ENCODE peak calls at places on chromosome 13, in seven cellular contexts. M is DND-41, K is thoracic aorta, X is BJ, L is kidney, J is cardiac muscle cell, D is IMR-90. E is an unnamed sample.

GRCh38 chr13:72839831-72840426 is 58.0 kb downstream of the PIBF1 start:
- DNase-seq in X (no peak), K (no peak), D (peak), M (peak), J (peak), L (no peak), E (peak)

GRCh38 chr13:54261856-54262255 is 1233.2 kb downstream of the OLFM4 start:
- DNase-seq in J (no peak), D (no peak), L (no peak), K (no peak), X (no peak), M (no peak), E (no peak)

GRCh38 chr13:40072663-40073120 is 417.2 kb downstream of the COG6 start:
- DNase-seq in X (no peak), K (no peak), J (no peak), D (no peak), M (no peak), L (no peak), E (no peak)

GRCh38 chr13:97367427-97367826 is 66.5 kb upstream of the RAP2A start:
- DNase-seq in M (peak), X (peak), K (no peak), D (peak), J (peak), L (peak), E (no peak)

GRCh38 chr13:43804461-43805070 is 17.8 kb upstream of the ENOX1 start:
- DNase-seq in X (no peak), J (peak), D (peak), K (no peak), L (no peak), M (no peak), E (peak)

GRCh38 chr13:98423417-98423816 is 153.5 kb downstream of the STK24 start:
- DNase-seq in J (no peak), K (no peak), D (no peak), X (no peak), L (no peak), M (no peak), E (no peak)

GRCh38 chr13:106530209-106530906 is 5.1 kb downstream of the EFNB2 start:
- DNase-seq in K (no peak), X (no peak), D (no peak), J (no peak), L (no peak), M (no peak), E (no peak)

GRCh38 chr13:29771247-29771646 is 79.2 kb downstream of the UBL3 start:
- DNase-seq in D (peak), X (no peak), M (no peak), K (no peak), J (peak), L (no peak), E (no peak)

GRCh38 chr13:99895999-99896695 is 75.4 kb downstream of the ZIC5 start:
- DNase-seq in D (no peak), K (no peak), M (no peak), L (no peak), X (no peak), J (no peak), E (no peak)

GRCh38 chr13:42722883-42723539 is 58.4 kb upstream of the FAM216B start:
- DNase-seq in X (no peak), J (no peak), D (no peak), K (no peak), L (no peak), M (no peak), E (no peak)

GRCh38 chr13:86725105-86725504 is 925.9 kb upstream of the SLITRK6 start:
- DNase-seq in L (no peak), K (no peak), X (no peak), M (no peak), D (no peak), J (no peak), E (no peak)

GRCh38 chr13:106523566-106523965 is 11.9 kb downstream of the EFNB2 start:
- DNase-seq in M (no peak), J (peak), X (no peak), L (no peak), D (no peak), K (no peak), E (peak)

GRCh38 chr13:50123862-50124535 is 108.8 kb downstream of the KCNRG start:
- DNase-seq in M (peak), K (peak), D (peak), L (peak), J (peak), X (peak), E (no peak)

GRCh38 chr13:50124536-50125305 is 109.5 kb downstream of the KCNRG start:
- DNase-seq in M (no peak), J (peak), D (peak), L (no peak), X (peak), K (peak), E (peak)

GRCh38 chr13:50123515-50123861 is 108.2 kb downstream of the KCNRG start:
- DNase-seq in D (no peak), X (no peak), L (no peak), M (no peak), K (no peak), J (no peak), E (no peak)

GRCh38 chr13:50123002-50123401 is 107.8 kb downstream of the KCNRG start:
- DNase-seq in K (no peak), L (no peak), M (no peak), X (no peak), D (no peak), J (no peak), E (no peak)

DNA sequence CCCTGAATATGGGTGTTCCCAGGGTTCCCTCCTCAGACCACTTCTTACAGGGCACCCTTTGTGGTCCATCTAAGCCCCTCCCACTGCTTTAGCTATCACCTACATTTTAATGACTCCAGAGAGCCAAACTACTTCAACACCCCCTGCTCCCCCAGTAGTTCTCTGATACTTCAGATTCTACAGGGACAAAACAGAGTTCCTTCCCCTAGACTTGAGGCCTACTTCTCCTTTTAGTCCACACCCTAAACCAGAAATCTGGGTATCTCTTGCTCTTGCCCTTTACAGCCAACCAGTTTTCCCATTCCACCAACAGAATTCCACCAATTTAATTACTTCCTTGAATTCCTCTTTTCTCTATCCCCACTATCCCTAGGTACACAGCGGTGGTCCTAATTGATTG is 107.2 kb downstream of the KCNRG start:
- DNase-seq in L (no peak), X (no peak), J (no peak), K (no peak), M (no peak), D (no peak), E (no peak)
- H3K4me3 ChIP-seq in L (no peak), X (no peak), J (no peak), K (no peak), M (no peak), D (no peak), E (no peak)

GRCh38 chr13:51644649-51645048 is 60.4 kb downstream of the WDFY2 start:
- DNase-seq in J (peak), L (no peak), M (no peak), X (no peak), K (no peak), D (peak), E (no peak)

GRCh38 chr13:51646041-51646670 is 61.9 kb downstream of the WDFY2 start:
- DNase-seq in L (no peak), M (no peak), J (no peak), K (no peak), D (no peak), X (no peak), E (no peak)

GRCh38 chr13:51647067-51647466 is 62.8 kb downstream of the WDFY2 start:
- DNase-seq in K (no peak), X (no peak), D (no peak), J (no peak), L (no peak), M (no peak), E (no peak)

GRCh38 chr13:51643882-51644281 is 59.6 kb downstream of the WDFY2 start:
- DNase-seq in M (no peak), D (peak), K (no peak), J (peak), L (no peak), X (peak), E (no peak)

DNA sequence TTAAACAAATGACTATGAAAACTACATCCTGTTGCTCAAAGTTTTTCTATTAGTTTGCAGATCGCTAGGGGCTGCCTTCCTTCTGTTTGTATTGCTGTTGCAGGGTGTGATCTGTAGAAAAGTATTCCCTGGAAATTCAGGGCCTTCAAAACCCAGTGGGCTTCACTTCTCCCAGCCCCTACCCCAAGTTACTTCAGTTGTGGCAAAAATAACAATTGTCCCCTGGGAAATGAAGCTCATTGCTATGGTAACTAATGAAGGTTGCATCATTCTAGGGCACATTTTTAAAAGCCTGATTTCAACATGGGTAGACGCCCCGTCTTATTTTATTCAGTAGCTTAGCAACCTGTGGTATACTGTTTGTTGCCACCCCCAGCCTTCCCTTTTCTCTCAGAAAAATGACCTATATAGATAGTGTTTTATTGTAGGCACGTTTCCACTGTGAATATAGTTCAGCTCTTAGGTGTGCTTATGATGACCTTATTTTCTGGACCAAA is 60.9 kb downstream of the WDFY2 start:
- DNase-seq in J (peak), X (peak), K (no peak), M (peak), D (peak), L (no peak), E (no peak)
- TF ChIP-seq CTCF in J (no peak), X (no peak), K (no peak), M (no peak), D (no peak), L (no peak), E (no peak)

GRCh38 chr13:27476943-27477681 is 26.7 kb upstream of the MTIF3 start:
- DNase-seq in M (no peak), J (peak), X (no peak), L (no peak), D (peak), K (no peak), E (no peak)
- H3K4me3 ChIP-seq in M (no peak), J (no peak), X (no peak), L (no peak), D (no peak), K (no peak), E (no peak)

GRCh38 chr13:68806125-68806524 is 1301.5 kb upstream of the ATXN8OS start:
- DNase-seq in D (no peak), L (no peak), J (no peak), M (no peak), X (no peak), K (no peak), E (no peak)

GRCh38 chr13:68813397-68813796 is 1294.2 kb upstream of the ATXN8OS start:
- DNase-seq in J (no peak), D (no peak), M (no peak), X (no peak), L (no peak), K (no peak), E (no peak)

GRCh38 chr13:68808456-68808855 is 1299.2 kb upstream of the ATXN8OS start:
- DNase-seq in J (no peak), K (no peak), M (no peak), X (no peak), D (no peak), L (no peak), E (no peak)

DNA sequence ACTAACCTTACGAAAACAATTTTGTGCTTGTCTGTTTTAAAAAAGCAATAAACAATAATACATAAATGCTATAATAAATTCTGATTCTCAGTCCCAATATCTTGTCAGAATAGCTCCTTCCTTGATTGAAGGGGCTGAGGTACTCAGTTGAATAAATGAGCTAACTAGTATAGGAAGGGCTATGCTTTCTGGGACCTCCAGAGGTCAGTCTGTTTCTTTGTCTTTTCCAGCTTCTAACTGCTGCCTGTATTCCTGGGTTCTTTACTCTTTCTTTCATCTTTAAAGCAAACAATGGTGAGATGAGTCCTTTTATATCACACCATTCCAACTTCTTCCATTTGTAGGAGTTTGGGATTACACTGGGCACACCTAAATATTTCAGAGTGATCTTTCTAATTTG is 1297.0 kb upstream of the ATXN8OS start:
- DNase-seq in K (no peak), D (no peak), L (no peak), J (no peak), M (no peak), X (no peak), E (peak)
- TF ChIP-seq CTCF in K (no peak), D (no peak), L (no peak), J (no peak), M (peak), X (no peak), E (peak)

GRCh38 chr13:75904012-75904411 is 267.9 kb downstream of the LMO7 start:
- DNase-seq in L (no peak), D (no peak), M (no peak), X (no peak), K (no peak), J (no peak), E (no peak)

GRCh38 chr13:75910591-75910990 is 274.5 kb downstream of the LMO7 start:
- DNase-seq in J (no peak), M (no peak), D (no peak), K (no peak), L (no peak), X (no peak), E (no peak)

GRCh38 chr13:75906315-75906714 is 270.2 kb downstream of the LMO7 start:
- DNase-seq in J (no peak), X (no peak), L (no peak), D (no peak), K (no peak), M (no peak), E (no peak)

GRCh38 chr13:75907044-75907443 is 270.9 kb downstream of the LMO7 start:
- DNase-seq in J (no peak), K (no peak), X (no peak), D (no peak), M (no peak), L (no peak), E (no peak)

GRCh38 chr13:75908137-75908536 is 272.0 kb downstream of the LMO7 start:
- DNase-seq in J (no peak), M (no peak), K (no peak), D (no peak), L (no peak), X (no peak), E (no peak)
- H3K4me3 ChIP-seq in J (no peak), M (no peak), K (no peak), D (no peak), L (no peak), X (no peak), E (no peak)

DNA sequence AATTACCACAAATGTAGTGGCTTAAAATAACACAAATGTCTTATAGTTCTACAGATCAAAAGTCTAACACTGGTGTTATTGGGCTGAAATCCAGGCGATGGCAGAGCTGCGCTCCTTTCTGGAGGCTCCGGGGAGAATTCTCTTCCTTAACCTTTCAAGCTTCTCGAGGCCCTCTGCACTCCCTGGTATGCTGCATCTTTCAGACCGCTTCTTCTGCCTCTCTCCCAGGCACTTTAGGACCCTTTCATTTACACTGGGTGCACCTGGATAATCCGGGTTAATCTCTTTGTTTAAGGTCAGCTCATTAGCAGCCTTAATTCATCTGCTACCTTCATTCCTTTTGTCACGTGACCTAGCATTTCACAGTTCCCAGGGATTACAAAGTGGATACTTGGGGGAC is 211.3 kb upstream of the RFC3 start:
- DNase-seq in D (no peak), M (no peak), X (no peak), L (no peak), J (peak), K (no peak), E (no peak)
- TF ChIP-seq CTCF in D (no peak), M (no peak), X (peak), L (no peak), J (peak), K (no peak), E (no peak)

GRCh38 chr13:83879431-83880171 is 2.7 kb downstream of the SLITRK1 start:
- DNase-seq in K (no peak), X (no peak), J (peak), M (no peak), L (no peak), D (no peak), E (no peak)
- H3K4me3 ChIP-seq in K (peak), X (peak), J (no peak), M (no peak), L (peak), D (peak), E (no peak)

DNA sequence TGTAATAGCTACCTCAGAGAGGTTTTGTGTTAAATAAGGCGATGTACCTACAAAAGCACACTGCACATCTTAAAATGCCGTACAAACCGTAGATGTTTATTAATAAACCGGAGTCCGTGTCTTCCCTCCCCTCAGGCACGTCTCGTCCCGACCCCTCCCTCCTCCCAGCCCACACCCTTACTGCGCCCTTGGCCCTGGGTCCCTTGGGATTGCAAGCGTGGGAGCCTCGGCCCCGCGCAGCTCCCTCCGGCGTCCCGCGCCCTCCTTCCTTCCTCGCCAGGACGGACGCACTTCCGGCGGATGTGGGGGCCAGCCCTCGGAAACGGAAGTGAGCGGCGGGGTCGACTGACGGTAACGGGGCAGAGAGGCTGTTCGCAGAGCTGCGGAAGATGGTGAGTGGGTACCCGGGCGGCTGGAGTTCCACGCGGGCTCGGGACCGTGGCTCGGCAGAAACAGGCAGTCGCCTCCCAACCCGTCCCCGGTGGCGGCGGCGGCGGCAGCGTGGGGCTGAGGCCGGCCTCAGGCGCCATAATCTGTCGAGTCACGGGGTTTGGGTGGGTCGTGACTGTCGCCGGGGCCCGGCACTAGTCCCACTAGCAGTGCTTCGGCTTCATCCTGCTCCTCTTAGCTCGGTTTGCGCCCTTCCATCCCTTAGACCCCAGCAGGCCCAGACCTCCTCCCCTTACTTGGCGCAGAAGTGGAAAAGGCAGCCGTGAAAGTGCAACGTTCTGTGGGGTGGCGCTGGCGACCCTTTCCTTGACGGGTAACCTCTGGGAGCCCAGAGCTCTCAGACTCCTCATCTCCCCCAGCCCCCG is at the start of gene POMP:
- DNase-seq in M (peak), X (peak), L (peak), D (peak), K (peak), J (peak), E (peak)
- TF ChIP-seq CTCF in M (peak), X (no peak), L (no peak), D (no peak), K (no peak), J (no peak), E (no peak)

E was measured in BE2C.